ENCODE peak calls at places on chromosomes 4 and X, in six cellular contexts. One of them, this sample, is unnamed.

GRCh38 chr4:57410331-57411052 is 300.3 kb upstream of the IGFBP7 start:
- DNase-seq in IMR-90: no peak
- DNase-seq in neuronal stem cell: peak
- DNase-seq in H9: no peak
- DNase-seq in trophoblast cell: no peak
- DNase-seq in H1: no peak
- DNase-seq in this sample: no peak

GRCh38 chrX:38985375-38985774 is 184.1 kb downstream of the MID1IP1 start:
- DNase-seq in IMR-90: peak
- DNase-seq in neuronal stem cell: no peak
- DNase-seq in H9: no peak
- DNase-seq in trophoblast cell: no peak
- DNase-seq in H1: no peak
- DNase-seq in this sample: no peak

GRCh38 chrX:292900-293897 is 12.0 kb downstream of the PLCXD1 start:
- DNase-seq in IMR-90: no peak
- DNase-seq in neuronal stem cell: no peak
- DNase-seq in H9: no peak
- DNase-seq in trophoblast cell: no peak
- DNase-seq in H1: no peak
- DNase-seq in this sample: no peak

GRCh38 chr4:186297013-186297645 is 31.1 kb downstream of the F11 start:
- DNase-seq in IMR-90: peak
- DNase-seq in neuronal stem cell: peak
- DNase-seq in H9: no peak
- DNase-seq in trophoblast cell: no peak
- DNase-seq in H1: no peak
- DNase-seq in this sample: peak

GRCh38 chr4:182224192-182224850 is 18.9 kb upstream of the TENM3 start:
- DNase-seq in IMR-90: no peak
- DNase-seq in neuronal stem cell: no peak
- DNase-seq in H9: no peak
- DNase-seq in trophoblast cell: no peak
- DNase-seq in H1: no peak
- DNase-seq in this sample: no peak

GRCh38 chr4:27692098-27692679 is 831.5 kb downstream of the STIM2 start:
- DNase-seq in IMR-90: peak
- DNase-seq in neuronal stem cell: no peak
- DNase-seq in H9: peak
- DNase-seq in trophoblast cell: peak
- DNase-seq in H1: no peak
- DNase-seq in this sample: peak

GRCh38 chr4:128387600-128388351 is 100.2 kb upstream of the PGRMC2 start:
- DNase-seq in IMR-90: peak
- DNase-seq in neuronal stem cell: no peak
- DNase-seq in H9: no peak
- DNase-seq in trophoblast cell: peak
- DNase-seq in H1: no peak
- DNase-seq in this sample: peak

GRCh38 chrX:11427082-11428033 is 134.1 kb downstream of the AMELX start:
- DNase-seq in IMR-90: no peak
- DNase-seq in neuronal stem cell: peak
- DNase-seq in H9: peak
- DNase-seq in trophoblast cell: no peak
- DNase-seq in H1: peak
- DNase-seq in this sample: no peak

GRCh38 chr4:78569291-78569821 is 17.8 kb downstream of the ANXA3 start:
- DNase-seq in IMR-90: peak
- DNase-seq in neuronal stem cell: no peak
- DNase-seq in H9: no peak
- DNase-seq in trophoblast cell: peak
- DNase-seq in H1: no peak
- DNase-seq in this sample: peak

GRCh38 chr4:24248674-24249644 is 335.4 kb downstream of the DHX15 start:
- DNase-seq in IMR-90: no peak
- DNase-seq in neuronal stem cell: no peak
- DNase-seq in H9: no peak
- DNase-seq in trophoblast cell: no peak
- DNase-seq in H1: no peak
- DNase-seq in this sample: no peak

GRCh38 chrX:130893356-130894085 is 9.5 kb downstream of the ENOX2 start:
- DNase-seq in IMR-90: peak
- DNase-seq in neuronal stem cell: no peak
- DNase-seq in H9: no peak
- DNase-seq in trophoblast cell: no peak
- DNase-seq in H1: no peak
- DNase-seq in this sample: peak

GRCh38 chr4:186942745-186943606 is 219.3 kb upstream of the FAT1 start:
- DNase-seq in IMR-90: peak
- DNase-seq in neuronal stem cell: no peak
- DNase-seq in H9: no peak
- DNase-seq in trophoblast cell: no peak
- DNase-seq in H1: no peak
- DNase-seq in this sample: peak

GRCh38 chr4:159209249-159209648 is 106.4 kb downstream of the RAPGEF2 start:
- DNase-seq in IMR-90: no peak
- DNase-seq in neuronal stem cell: no peak
- DNase-seq in H9: peak
- DNase-seq in trophoblast cell: no peak
- DNase-seq in H1: no peak
- DNase-seq in this sample: no peak

GRCh38 chrX:8755116-8755515 is 23.2 kb upstream of the ANOS1 start:
- DNase-seq in IMR-90: no peak
- DNase-seq in neuronal stem cell: no peak
- DNase-seq in H9: no peak
- DNase-seq in trophoblast cell: peak
- DNase-seq in H1: no peak
- DNase-seq in this sample: no peak

GRCh38 chrX:78321809-78322208 is 5.6 kb downstream of the CYSLTR1 start:
- DNase-seq in IMR-90: no peak
- DNase-seq in neuronal stem cell: no peak
- DNase-seq in H9: no peak
- DNase-seq in trophoblast cell: no peak
- DNase-seq in H1: no peak
- DNase-seq in this sample: no peak

GRCh38 chr4:147628415-147628814 is 11.2 kb downstream of the TMEM184C start:
- DNase-seq in IMR-90: no peak
- DNase-seq in neuronal stem cell: no peak
- DNase-seq in H9: no peak
- DNase-seq in trophoblast cell: no peak
- DNase-seq in H1: no peak
- DNase-seq in this sample: no peak

GRCh38 chr4:109465065-109465464 is 31.4 kb downstream of the SEC24B start:
- DNase-seq in IMR-90: no peak
- DNase-seq in neuronal stem cell: no peak
- DNase-seq in H9: no peak
- DNase-seq in trophoblast cell: no peak
- DNase-seq in H1: no peak
- DNase-seq in this sample: no peak

GRCh38 chrX:9644335-9644734 is 121.3 kb downstream of the GPR143 start:
- DNase-seq in IMR-90: no peak
- DNase-seq in neuronal stem cell: no peak
- DNase-seq in H9: no peak
- DNase-seq in trophoblast cell: no peak
- DNase-seq in H1: no peak
- DNase-seq in this sample: no peak

GRCh38 chrX:1205681-1206611 is 6.5 kb downstream of the CRLF2 start:
- DNase-seq in IMR-90: peak
- DNase-seq in neuronal stem cell: peak
- DNase-seq in H9: peak
- DNase-seq in trophoblast cell: no peak
- DNase-seq in H1: peak
- DNase-seq in this sample: peak

GRCh38 chr4:125101706-125102105 is 213.0 kb upstream of the FAT4 start:
- DNase-seq in IMR-90: no peak
- DNase-seq in neuronal stem cell: no peak
- DNase-seq in H9: no peak
- DNase-seq in trophoblast cell: peak
- DNase-seq in H1: no peak
- DNase-seq in this sample: no peak

GRCh38 chrX:123454712-123455431 is 270.8 kb downstream of the GRIA3 start:
- DNase-seq in IMR-90: no peak
- DNase-seq in neuronal stem cell: no peak
- DNase-seq in H9: no peak
- DNase-seq in trophoblast cell: no peak
- DNase-seq in H1: no peak
- DNase-seq in this sample: no peak

GRCh38 chr4:4990329-4990728 is 28.9 kb downstream of the CYTL1 start:
- DNase-seq in IMR-90: no peak
- DNase-seq in neuronal stem cell: no peak
- DNase-seq in H9: no peak
- DNase-seq in trophoblast cell: no peak
- DNase-seq in H1: no peak
- DNase-seq in this sample: no peak

GRCh38 chr4:13309751-13310150 is 174.4 kb downstream of the RAB28 start:
- DNase-seq in IMR-90: no peak
- DNase-seq in neuronal stem cell: no peak
- DNase-seq in H9: no peak
- DNase-seq in trophoblast cell: no peak
- DNase-seq in H1: no peak
- DNase-seq in this sample: no peak

GRCh38 chr4:149933120-149933519 is 117.5 kb upstream of the IQCM start:
- DNase-seq in IMR-90: no peak
- DNase-seq in neuronal stem cell: no peak
- DNase-seq in H9: no peak
- DNase-seq in trophoblast cell: no peak
- DNase-seq in H1: no peak
- DNase-seq in this sample: no peak

GRCh38 chr4:28784188-28784587 is 1923.5 kb downstream of the STIM2 start:
- DNase-seq in IMR-90: no peak
- DNase-seq in neuronal stem cell: no peak
- DNase-seq in H9: no peak
- DNase-seq in trophoblast cell: no peak
- DNase-seq in H1: no peak
- DNase-seq in this sample: no peak

GRCh38 chrX:18206657-18207056 is 14.0 kb downstream of the BEND2 start:
- DNase-seq in IMR-90: no peak
- DNase-seq in neuronal stem cell: no peak
- DNase-seq in H9: no peak
- DNase-seq in trophoblast cell: no peak
- DNase-seq in H1: no peak
- DNase-seq in this sample: no peak
- H3K14ac ChIP-seq in IMR-90: no peak
- H3K14ac ChIP-seq in neuronal stem cell: no peak
- H3K14ac ChIP-seq in H9: no peak
- H3K14ac ChIP-seq in trophoblast cell: no peak
- H3K14ac ChIP-seq in H1: no peak
- H3K14ac ChIP-seq in this sample: no peak

GRCh38 chr4:52107745-52108144 is 56.6 kb downstream of the SPATA18 start:
- DNase-seq in IMR-90: no peak
- DNase-seq in neuronal stem cell: no peak
- DNase-seq in H9: no peak
- DNase-seq in trophoblast cell: no peak
- DNase-seq in H1: no peak
- DNase-seq in this sample: no peak
- H3K14ac ChIP-seq in IMR-90: no peak
- H3K14ac ChIP-seq in neuronal stem cell: no peak
- H3K14ac ChIP-seq in H9: no peak
- H3K14ac ChIP-seq in trophoblast cell: no peak
- H3K14ac ChIP-seq in H1: no peak
- H3K14ac ChIP-seq in this sample: no peak

DNA sequence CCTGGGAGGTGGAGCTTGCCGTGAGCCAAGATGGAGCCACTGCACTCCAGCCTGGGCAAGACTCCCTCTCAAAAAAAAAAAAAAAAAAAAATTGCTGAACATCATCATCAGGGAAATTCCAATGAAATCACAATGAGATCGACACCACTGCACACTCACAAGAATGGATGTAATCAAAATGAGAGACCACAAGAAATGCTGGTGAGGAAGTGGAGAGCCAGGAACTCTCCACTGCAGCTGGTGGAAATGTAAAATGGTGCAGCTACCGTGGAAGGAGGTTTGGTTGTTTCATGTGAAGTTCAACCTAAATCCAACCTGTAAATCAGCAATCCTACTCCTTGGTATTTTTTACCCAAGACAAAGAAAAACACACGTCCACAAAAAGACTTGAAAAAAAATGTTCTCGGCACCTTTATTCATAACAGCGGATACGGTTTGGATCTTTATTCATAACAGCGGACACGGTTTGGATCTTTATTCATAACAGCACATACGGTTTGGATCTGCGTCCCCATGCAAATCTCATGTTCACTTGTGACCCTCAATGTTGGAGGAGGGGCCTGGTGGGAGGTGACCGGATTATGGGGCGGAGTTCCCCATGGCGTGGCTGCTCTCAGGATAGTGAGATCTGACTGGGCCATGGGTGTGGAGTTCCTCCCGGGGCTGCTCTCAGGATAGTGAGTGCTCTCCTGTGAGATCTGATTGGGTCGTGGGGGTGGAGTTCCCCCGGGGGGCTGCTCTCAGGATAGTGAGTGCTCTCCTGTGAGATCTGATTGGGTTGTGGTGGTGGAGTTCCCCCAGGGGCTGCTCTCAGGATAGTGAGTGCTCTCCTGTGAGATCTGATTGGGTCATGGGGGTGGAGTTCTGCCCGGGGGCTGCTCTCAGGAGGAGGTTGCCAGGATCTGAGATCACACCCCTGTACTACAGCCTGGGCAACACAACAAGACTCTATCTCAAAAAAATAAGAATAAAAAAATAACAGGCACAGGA is 7.7 kb downstream of the GAK start:
- DNase-seq in IMR-90: peak
- DNase-seq in neuronal stem cell: no peak
- DNase-seq in H9: peak
- DNase-seq in trophoblast cell: no peak
- DNase-seq in H1: no peak
- DNase-seq in this sample: peak
- H3K14ac ChIP-seq in IMR-90: peak
- H3K14ac ChIP-seq in neuronal stem cell: no peak
- H3K14ac ChIP-seq in H9: no peak
- H3K14ac ChIP-seq in trophoblast cell: no peak
- H3K14ac ChIP-seq in H1: no peak
- H3K14ac ChIP-seq in this sample: no peak

GRCh38 chrX:21778236-21778635 is 20.3 kb upstream of the SMPX start:
- DNase-seq in IMR-90: no peak
- DNase-seq in neuronal stem cell: no peak
- DNase-seq in H9: no peak
- DNase-seq in trophoblast cell: peak
- DNase-seq in H1: no peak
- DNase-seq in this sample: no peak

GRCh38 chrX:21781976-21782375 is 24.1 kb upstream of the SMPX start:
- DNase-seq in IMR-90: no peak
- DNase-seq in neuronal stem cell: no peak
- DNase-seq in H9: no peak
- DNase-seq in trophoblast cell: no peak
- DNase-seq in H1: no peak
- DNase-seq in this sample: no peak

GRCh38 chrX:21779095-21779494 is 21.2 kb upstream of the SMPX start:
- DNase-seq in IMR-90: no peak
- DNase-seq in neuronal stem cell: no peak
- DNase-seq in H9: no peak
- DNase-seq in trophoblast cell: no peak
- DNase-seq in H1: no peak
- DNase-seq in this sample: no peak

DNA sequence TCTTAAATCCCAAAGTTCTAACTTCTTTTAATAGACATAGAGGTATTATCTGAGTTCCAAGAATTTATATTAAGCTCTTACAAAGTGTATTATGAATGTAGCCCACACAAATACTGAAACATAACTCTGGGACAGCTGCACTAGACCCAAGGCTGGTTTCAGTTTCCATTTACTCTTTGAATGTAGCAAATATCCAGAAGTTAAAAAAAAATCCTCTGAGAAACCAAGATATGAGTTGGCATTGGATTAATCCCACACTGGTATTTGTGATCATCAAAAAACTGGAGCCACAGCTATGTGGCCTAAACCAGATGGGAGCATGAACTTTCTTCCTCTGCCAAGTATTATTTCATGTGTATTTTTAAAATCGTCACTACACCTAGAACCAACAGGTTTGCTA is 23.6 kb upstream of the SMPX start:
- DNase-seq in IMR-90: peak
- DNase-seq in neuronal stem cell: no peak
- DNase-seq in H9: no peak
- DNase-seq in trophoblast cell: no peak
- DNase-seq in H1: no peak
- DNase-seq in this sample: no peak
- H3K14ac ChIP-seq in IMR-90: no peak
- H3K14ac ChIP-seq in neuronal stem cell: no peak
- H3K14ac ChIP-seq in H9: no peak
- H3K14ac ChIP-seq in trophoblast cell: no peak
- H3K14ac ChIP-seq in H1: no peak
- H3K14ac ChIP-seq in this sample: no peak